ENCODE peak calls at places on chromosomes 12 and 14, in four cellular contexts. One of them, this sample, is unnamed.

GRCh38 chr12:56129210-56129691 is 1.2 kb downstream of the ESYT1 start:
- DNase-seq in HepG2: no peak
- DNase-seq in cardiac muscle cell: peak; percentile 62
- DNase-seq in lower lobe of right lung: peak; percentile 82
- DNase-seq in this sample: peak; percentile 84

GRCh38 chr12:54352022-54352531 is 12.2 kb downstream of the GPR84 start:
- DNase-seq in lower lobe of right lung: peak; percentile 71
- DNase-seq in cardiac muscle cell: peak; percentile 62
- DNase-seq in HepG2: no peak
- DNase-seq in this sample: peak; percentile 63

GRCh38 chr14:103401223-103402214 is 16.3 kb downstream of the MARK3 start:
- DNase-seq in HepG2: no peak
- DNase-seq in cardiac muscle cell: peak; percentile 73
- DNase-seq in lower lobe of right lung: no peak
- DNase-seq in this sample: no peak

GRCh38 chr14:22303589-22304195 is 285.3 kb downstream of the DAD1 start:
- DNase-seq in lower lobe of right lung: no peak
- DNase-seq in HepG2: no peak
- DNase-seq in cardiac muscle cell: peak; percentile 28
- DNase-seq in this sample: no peak

GRCh38 chr12:124481257-124481750 is 86.1 kb downstream of the NCOR2 start:
- DNase-seq in lower lobe of right lung: no peak
- DNase-seq in HepG2: peak; percentile 82
- DNase-seq in cardiac muscle cell: no peak
- DNase-seq in this sample: no peak

GRCh38 chr12:10717410-10717809 is 5.7 kb downstream of the YBX3 start:
- DNase-seq in cardiac muscle cell: peak; percentile 40
- DNase-seq in lower lobe of right lung: no peak
- DNase-seq in HepG2: no peak
- DNase-seq in this sample: no peak

GRCh38 chr14:58298477-58298879 is at the start of gene ARID4A:
- DNase-seq in HepG2: no peak
- DNase-seq in lower lobe of right lung: peak; percentile 91
- DNase-seq in cardiac muscle cell: no peak
- DNase-seq in this sample: no peak

GRCh38 chr12:24909667-24910066 is 39.2 kb downstream of the BCAT1 start:
- DNase-seq in HepG2: no peak
- DNase-seq in lower lobe of right lung: peak; percentile 70
- DNase-seq in cardiac muscle cell: peak; percentile 75
- DNase-seq in this sample: no peak

GRCh38 chr12:65501093-65501621 is 222.7 kb downstream of the MSRB3 start:
- DNase-seq in cardiac muscle cell: peak; percentile 48
- DNase-seq in HepG2: no peak
- DNase-seq in lower lobe of right lung: peak; percentile 47
- DNase-seq in this sample: no peak

GRCh38 chr14:68135028-68135427 is 315.4 kb downstream of the RAD51B start:
- DNase-seq in HepG2: no peak
- DNase-seq in lower lobe of right lung: no peak
- DNase-seq in cardiac muscle cell: no peak
- DNase-seq in this sample: no peak

GRCh38 chr12:75704664-75705063 is 193.3 kb upstream of the KRR1 start:
- DNase-seq in cardiac muscle cell: peak; percentile 93
- DNase-seq in HepG2: no peak
- DNase-seq in lower lobe of right lung: no peak
- DNase-seq in this sample: no peak

GRCh38 chr12:133130808-133131128 is 341 bp downstream of the ZNF10 start:
- DNase-seq in cardiac muscle cell: no peak
- DNase-seq in lower lobe of right lung: peak; percentile 65
- DNase-seq in HepG2: no peak
- DNase-seq in this sample: no peak

GRCh38 chr14:59897757-59898383 is 22.1 kb upstream of the LRRC9 start:
- DNase-seq in HepG2: peak; percentile 30
- DNase-seq in cardiac muscle cell: peak; percentile 47
- DNase-seq in lower lobe of right lung: no peak
- DNase-seq in this sample: no peak

GRCh38 chr12:128763395-128763794 is 60.4 kb downstream of the SLC15A4 start:
- DNase-seq in cardiac muscle cell: no peak
- DNase-seq in HepG2: no peak
- DNase-seq in lower lobe of right lung: no peak
- DNase-seq in this sample: no peak

GRCh38 chr14:54617467-54617866 is 50.5 kb downstream of the SAMD4A start:
- DNase-seq in cardiac muscle cell: peak; percentile 11
- DNase-seq in lower lobe of right lung: no peak
- DNase-seq in HepG2: no peak
- DNase-seq in this sample: no peak

GRCh38 chr14:105760691-105761344 is 234.4 kb downstream of the TMEM121 start:
- DNase-seq in cardiac muscle cell: no peak
- DNase-seq in lower lobe of right lung: peak; percentile 33
- DNase-seq in HepG2: no peak
- DNase-seq in this sample: no peak

GRCh38 chr12:119410396-119410795 is 75.9 kb downstream of the CCDC60 start:
- DNase-seq in lower lobe of right lung: no peak
- DNase-seq in HepG2: no peak
- DNase-seq in cardiac muscle cell: no peak
- DNase-seq in this sample: no peak

GRCh38 chr14:22026527-22026926 is 352.9 kb upstream of the OR4E1 start:
- DNase-seq in HepG2: no peak
- DNase-seq in lower lobe of right lung: no peak
- DNase-seq in cardiac muscle cell: no peak
- DNase-seq in this sample: no peak

GRCh38 chr14:35879654-35880249 is 53.6 kb downstream of the BRMS1L start:
- DNase-seq in cardiac muscle cell: peak; percentile 34
- DNase-seq in HepG2: peak; percentile 42
- DNase-seq in lower lobe of right lung: no peak
- DNase-seq in this sample: no peak

GRCh38 chr12:108346727-108347710 is 7.9 kb upstream of the CMKLR1 start:
- DNase-seq in cardiac muscle cell: no peak
- DNase-seq in HepG2: no peak
- DNase-seq in lower lobe of right lung: no peak
- DNase-seq in this sample: no peak

GRCh38 chr12:104288635-104289258 is 14.8 kb upstream of the EID3 start:
- DNase-seq in cardiac muscle cell: peak; percentile 87
- DNase-seq in lower lobe of right lung: peak; percentile 86
- DNase-seq in HepG2: peak; percentile 93
- DNase-seq in this sample: peak; percentile 98

GRCh38 chr14:83463500-83464098 is 1929.9 kb upstream of the SEL1L start:
- DNase-seq in lower lobe of right lung: no peak
- DNase-seq in HepG2: peak; percentile 12
- DNase-seq in cardiac muscle cell: peak; percentile 75
- DNase-seq in this sample: no peak

DNA sequence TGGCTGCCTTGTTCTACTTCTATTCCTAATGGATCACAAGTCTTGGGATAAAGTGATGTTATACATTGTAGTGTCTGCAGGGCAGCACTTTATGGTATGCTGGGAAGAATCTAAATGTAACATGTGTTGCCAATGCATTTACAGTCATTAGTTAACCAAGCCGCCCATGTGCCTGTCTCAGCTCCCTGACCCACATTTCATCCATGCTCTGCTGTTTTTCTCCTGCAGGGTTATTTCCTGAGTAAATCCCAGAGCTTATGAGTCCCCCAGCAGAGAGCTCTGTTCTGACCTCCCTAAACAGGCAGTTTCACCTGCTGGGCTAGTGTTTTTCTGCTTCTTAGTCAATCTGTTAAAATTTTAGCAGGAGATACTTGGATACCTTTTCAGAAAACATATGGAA is 4.4 kb upstream of the TMTC2 start:
- DNase-seq in cardiac muscle cell: no peak
- DNase-seq in lower lobe of right lung: no peak
- DNase-seq in HepG2: no peak
- DNase-seq in this sample: no peak
- H3K4me3 ChIP-seq in cardiac muscle cell: no peak overlapping the region
- H3K4me3 ChIP-seq in lower lobe of right lung: no peak overlapping the region
- H3K4me3 ChIP-seq in HepG2: no peak overlapping the region
- H3K4me3 ChIP-seq in this sample: no peak overlapping the region

GRCh38 chr12:91774471-91774921 is 371.1 kb downstream of the BTG1 start:
- DNase-seq in HepG2: no peak
- DNase-seq in lower lobe of right lung: no peak
- DNase-seq in cardiac muscle cell: peak; percentile 80
- DNase-seq in this sample: no peak
- H3K4me3 ChIP-seq in HepG2: no peak overlapping the region
- H3K4me3 ChIP-seq in lower lobe of right lung: peak overlapping the region; percentile 15
- H3K4me3 ChIP-seq in cardiac muscle cell: no peak overlapping the region
- H3K4me3 ChIP-seq in this sample: no peak overlapping the region

GRCh38 chr12:126507231-126507630 is 1442.0 kb downstream of the AACS start:
- DNase-seq in cardiac muscle cell: no peak
- DNase-seq in HepG2: no peak
- DNase-seq in lower lobe of right lung: no peak
- DNase-seq in this sample: no peak

GRCh38 chr12:126518596-126519200 is 1453.5 kb downstream of the AACS start:
- DNase-seq in cardiac muscle cell: peak; percentile 5
- DNase-seq in lower lobe of right lung: no peak
- DNase-seq in HepG2: no peak
- DNase-seq in this sample: no peak

GRCh38 chr12:126510630-126511029 is 1445.4 kb downstream of the AACS start:
- DNase-seq in lower lobe of right lung: no peak
- DNase-seq in cardiac muscle cell: no peak
- DNase-seq in HepG2: no peak
- DNase-seq in this sample: no peak

GRCh38 chr12:126509587-126509986 is 1444.4 kb downstream of the AACS start:
- DNase-seq in cardiac muscle cell: no peak
- DNase-seq in lower lobe of right lung: no peak
- DNase-seq in HepG2: no peak
- DNase-seq in this sample: no peak

GRCh38 chr12:126512916-126513913 is 1448.0 kb downstream of the AACS start:
- DNase-seq in lower lobe of right lung: no peak
- DNase-seq in cardiac muscle cell: no peak
- DNase-seq in HepG2: no peak
- DNase-seq in this sample: no peak
- H3K4me3 ChIP-seq in lower lobe of right lung: no peak overlapping the region
- H3K4me3 ChIP-seq in cardiac muscle cell: no peak overlapping the region
- H3K4me3 ChIP-seq in HepG2: no peak overlapping the region
- H3K4me3 ChIP-seq in this sample: no peak overlapping the region

GRCh38 chr12:12927211-12928079 is 24.5 kb downstream of the GPRC5D start:
- DNase-seq in HepG2: peak; percentile 95
- DNase-seq in lower lobe of right lung: peak; percentile 86
- DNase-seq in cardiac muscle cell: peak; percentile 90
- DNase-seq in this sample: no peak
- H3K4me3 ChIP-seq in HepG2: peak overlapping the region; percentile 50
- H3K4me3 ChIP-seq in lower lobe of right lung: peak overlapping the region; percentile 56
- H3K4me3 ChIP-seq in cardiac muscle cell: peak overlapping the region; percentile 18
- H3K4me3 ChIP-seq in this sample: no peak overlapping the region

GRCh38 chr14:75978249-75978731 is 3.5 kb downstream of the TGFB3 start:
- DNase-seq in cardiac muscle cell: no peak
- DNase-seq in HepG2: no peak
- DNase-seq in lower lobe of right lung: no peak
- DNase-seq in this sample: no peak
- H3K4me3 ChIP-seq in cardiac muscle cell: no peak overlapping the region
- H3K4me3 ChIP-seq in HepG2: no peak overlapping the region
- H3K4me3 ChIP-seq in lower lobe of right lung: peak overlapping the region; percentile 75
- H3K4me3 ChIP-seq in this sample: no peak overlapping the region

GRCh38 chr12:51846209-51846779 is 2.2 kb downstream of the FIGNL2 start:
- DNase-seq in HepG2: no peak
- DNase-seq in cardiac muscle cell: no peak
- DNase-seq in lower lobe of right lung: no peak
- DNase-seq in this sample: no peak

GRCh38 chr12:51845451-51845850 is 3.1 kb downstream of the FIGNL2 start:
- DNase-seq in HepG2: peak; percentile 47
- DNase-seq in cardiac muscle cell: no peak
- DNase-seq in lower lobe of right lung: no peak
- DNase-seq in this sample: no peak

GRCh38 chr12:51848843-51849735 is 571 bp upstream of the FIGNL2 start:
- DNase-seq in cardiac muscle cell: no peak
- DNase-seq in HepG2: no peak
- DNase-seq in lower lobe of right lung: no peak
- DNase-seq in this sample: no peak

GRCh38 chr12:51847830-51848727 is at the start of gene FIGNL2:
- DNase-seq in HepG2: no peak
- DNase-seq in cardiac muscle cell: peak; percentile 27
- DNase-seq in lower lobe of right lung: no peak
- DNase-seq in this sample: no peak

DNA sequence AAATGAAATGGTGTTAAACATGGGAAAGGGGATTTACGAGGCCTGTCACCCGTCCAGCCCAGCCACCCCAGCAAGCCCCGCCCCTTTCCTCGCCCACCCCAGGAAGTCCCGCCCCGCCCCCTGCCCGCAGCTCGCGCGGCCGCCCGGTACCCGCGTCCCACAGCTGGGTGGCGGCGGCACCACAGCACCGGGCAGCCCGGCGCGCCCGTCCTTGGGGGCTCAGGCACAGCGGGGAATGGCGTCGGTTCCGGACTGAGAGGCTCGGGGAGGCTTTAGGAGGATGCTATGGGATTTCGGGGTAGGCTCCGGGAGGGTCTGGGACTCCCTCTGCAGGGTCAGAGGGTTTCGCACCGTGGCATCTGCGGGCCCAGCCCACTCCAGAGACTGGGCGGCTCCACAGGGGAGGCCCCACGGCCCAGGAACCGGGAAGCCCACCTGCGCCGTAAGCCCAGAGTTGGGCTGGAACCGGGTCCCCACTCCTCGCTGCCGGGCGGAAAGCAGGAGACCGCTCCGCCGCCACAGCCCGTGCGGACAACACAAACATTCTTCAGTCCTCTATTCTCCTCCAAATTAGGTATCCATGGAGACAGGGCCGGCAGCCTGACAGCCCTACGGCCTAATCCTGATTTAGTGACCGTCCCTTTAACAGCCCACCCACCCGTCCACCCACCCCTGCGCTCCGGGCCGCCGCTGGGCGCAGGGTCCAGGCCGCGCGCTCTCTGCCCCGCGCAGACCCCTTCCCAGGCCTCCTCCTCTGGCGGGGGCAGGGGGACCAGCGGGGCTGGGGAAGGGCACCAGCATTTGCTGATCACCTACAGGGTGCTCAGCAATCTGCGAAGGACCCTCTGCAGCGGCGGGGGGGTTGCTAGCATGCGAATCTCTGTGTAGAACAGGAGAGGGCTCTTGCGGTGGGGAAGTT is 1.3 kb downstream of the FIGNL2 start:
- DNase-seq in HepG2: no peak
- DNase-seq in cardiac muscle cell: peak; percentile 20
- DNase-seq in lower lobe of right lung: peak; percentile 56
- DNase-seq in this sample: no peak
- H3K4me3 ChIP-seq in HepG2: peak overlapping the region; percentile 72
- H3K4me3 ChIP-seq in cardiac muscle cell: peak overlapping the region; percentile 66
- H3K4me3 ChIP-seq in lower lobe of right lung: peak overlapping the region; percentile 58
- H3K4me3 ChIP-seq in this sample: no peak overlapping the region

GRCh38 chr12:120853188-120853587 is 51.0 kb downstream of the SPPL3 start:
- DNase-seq in lower lobe of right lung: no peak
- DNase-seq in HepG2: no peak
- DNase-seq in cardiac muscle cell: no peak
- DNase-seq in this sample: no peak
- H3K4me3 ChIP-seq in lower lobe of right lung: no peak overlapping the region
- H3K4me3 ChIP-seq in HepG2: no peak overlapping the region
- H3K4me3 ChIP-seq in cardiac muscle cell: no peak overlapping the region
- H3K4me3 ChIP-seq in this sample: no peak overlapping the region

GRCh38 chr12:30794591-30795409 is 40.0 kb upstream of the CAPRIN2 start:
- DNase-seq in lower lobe of right lung: no peak
- DNase-seq in HepG2: peak; percentile 67
- DNase-seq in cardiac muscle cell: peak; percentile 95
- DNase-seq in this sample: no peak
- H3K4me3 ChIP-seq in lower lobe of right lung: peak overlapping the region; percentile 55
- H3K4me3 ChIP-seq in HepG2: peak overlapping the region; percentile 64
- H3K4me3 ChIP-seq in cardiac muscle cell: no peak overlapping the region
- H3K4me3 ChIP-seq in this sample: no peak overlapping the region